ENCODE peak calls at places on chromosomes 11 and 22, in nine cellular contexts. A is uterus; W is CD4-positive, CD25-positive, alpha-beta regulatory T cell; L is iPS DF 6.9; V is left ventricle myocardium inferior; Z is mammary epithelial cell; R is ovary; D is left lung; K is BE2C. J is an unnamed sample. For H3K27me3, the result is how much of the 10 kb centered on the place peaks cover.

GRCh38 chr11:130476200-130476921 is 27.9 kb downstream of the ADAMTS15 start:
- DNase-seq in A (no peak), W (no peak), L (no peak), V (peak), Z (no peak), R (no peak), D (no peak), K (no peak), J (no peak)

GRCh38 chr11:57585301-57585700 is 12.2 kb upstream of the SERPING1 start:
- DNase-seq in A (no peak), W (no peak), L (no peak), V (no peak), Z (no peak), R (no peak), D (no peak), K (no peak), J (no peak)

GRCh38 chr11:76723142-76723541 is 52.6 kb upstream of the LRRC32 start:
- DNase-seq in A (no peak), W (no peak), L (no peak), V (no peak), Z (no peak), R (no peak), D (no peak), K (no peak), J (no peak)

GRCh38 chr11:3052109-3052479 is 5.1 kb downstream of the CARS1 start:
- DNase-seq in A (no peak), W (no peak), L (no peak), V (no peak), Z (no peak), R (no peak), D (no peak), K (peak), J (no peak)

GRCh38 chr11:90204832-90205646 is 17.8 kb downstream of the CHORDC1 start:
- DNase-seq in A (no peak), W (no peak), L (no peak), V (no peak), Z (peak), R (no peak), D (no peak), K (no peak), J (no peak)

GRCh38 chr22:21937821-21938070 is 14.9 kb downstream of the PPM1F start:
- DNase-seq in A (no peak), W (no peak), L (no peak), V (peak), Z (peak), R (no peak), D (no peak), K (no peak), J (no peak)

GRCh38 chr22:19066531-19067271 is 55.5 kb downstream of the DGCR2 start:
- DNase-seq in A (peak), W (no peak), L (no peak), V (no peak), Z (peak), R (no peak), D (no peak), K (no peak), J (no peak)

GRCh38 chr11:128963744-128964340 is 21.2 kb upstream of the TP53AIP1 start:
- DNase-seq in A (no peak), W (no peak), L (no peak), V (no peak), Z (no peak), R (no peak), D (no peak), K (no peak), J (no peak)

GRCh38 chr11:86765146-86765663 is 35.1 kb upstream of the PRSS23 start:
- DNase-seq in A (no peak), W (no peak), L (no peak), V (no peak), Z (no peak), R (no peak), D (no peak), K (no peak), J (no peak)

GRCh38 chr11:132177106-132177505 is 806.7 kb downstream of the NTM start:
- DNase-seq in A (no peak), W (no peak), L (peak), V (no peak), Z (peak), R (no peak), D (no peak), K (no peak), J (no peak)

GRCh38 chr11:122764691-122765090 is 73.6 kb upstream of the CRTAM start:
- DNase-seq in A (no peak), W (no peak), L (no peak), V (no peak), Z (no peak), R (no peak), D (no peak), K (no peak), J (no peak)

GRCh38 chr11:43736502-43737193 is 56.1 kb downstream of the HSD17B12 start:
- DNase-seq in A (no peak), W (no peak), L (no peak), V (no peak), Z (peak), R (no peak), D (no peak), K (no peak), J (no peak)

GRCh38 chr11:12599408-12600143 is 74.6 kb upstream of the TEAD1 start:
- DNase-seq in A (no peak), W (no peak), L (peak), V (peak), Z (no peak), R (peak), D (peak), K (peak), J (peak)

GRCh38 chr22:36546932-36547331 is 18.0 kb upstream of the EIF3D start:
- DNase-seq in A (no peak), W (no peak), L (no peak), V (no peak), Z (peak), R (no peak), D (no peak), K (no peak), J (no peak)

GRCh38 chr11:117232911-117233409 is 489 bp downstream of the RNF214 start:
- DNase-seq in A (peak), W (no peak), L (no peak), V (no peak), Z (no peak), R (peak), D (no peak), K (peak), J (no peak)

GRCh38 chr11:84626256-84626655 is 1000.9 kb downstream of the DLG2 start:
- DNase-seq in A (no peak), W (no peak), L (no peak), V (no peak), Z (no peak), R (no peak), D (no peak), K (no peak), J (no peak)

GRCh38 chr22:50691521-50691920 is 18.9 kb downstream of the SHANK3 start:
- DNase-seq in A (no peak), W (no peak), L (no peak), V (no peak), Z (peak), R (no peak), D (no peak), K (peak), J (no peak)

GRCh38 chr11:363948-364761 is 5.1 kb upstream of the B4GALNT4 start:
- DNase-seq in A (no peak), W (peak), L (no peak), V (no peak), Z (peak), R (no peak), D (no peak), K (peak), J (peak)

GRCh38 chr11:102469196-102469821 is 16.7 kb upstream of the TMEM123 start:
- DNase-seq in A (peak), W (no peak), L (no peak), V (no peak), Z (no peak), R (peak), D (no peak), K (no peak), J (no peak)

GRCh38 chr11:23112987-23113886 is 253.0 kb upstream of the CCDC179 start:
- DNase-seq in A (no peak), W (no peak), L (peak), V (no peak), Z (peak), R (no peak), D (no peak), K (peak), J (no peak)

GRCh38 chr22:46293591-46294260 is 2.9 kb upstream of the GTSE1 start:
- DNase-seq in A (no peak), W (no peak), L (no peak), V (peak), Z (no peak), R (no peak), D (peak), K (no peak), J (no peak)

GRCh38 chr11:65981972-65982823 is 19.8 kb downstream of the EIF1AD start:
- DNase-seq in A (no peak), W (no peak), L (no peak), V (no peak), Z (no peak), R (no peak), D (no peak), K (no peak), J (no peak)

GRCh38 chr11:76798656-76799055 is 15.5 kb downstream of the TSKU start:
- DNase-seq in A (no peak), W (no peak), L (no peak), V (no peak), Z (no peak), R (peak), D (no peak), K (no peak), J (no peak)

GRCh38 chr11:77154381-77155081 is 26.5 kb downstream of the MYO7A start:
- DNase-seq in A (no peak), W (no peak), L (no peak), V (peak), Z (no peak), R (no peak), D (no peak), K (no peak), J (no peak)

GRCh38 chr11:125063429-125064043 is 431 bp downstream of the SLC37A2 start:
- DNase-seq in A (no peak), W (no peak), L (no peak), V (no peak), Z (no peak), R (no peak), D (no peak), K (no peak), J (no peak)

GRCh38 chr22:50190182-50190951 is 4.7 kb downstream of the TRABD start:
- DNase-seq in A (peak), W (peak), L (no peak), V (peak), Z (peak), R (peak), D (peak), K (peak), J (peak)

GRCh38 chr11:6612816-6613136 is 760 bp upstream of the TAF10 start:
- DNase-seq in A (no peak), W (no peak), L (no peak), V (no peak), Z (no peak), R (no peak), D (no peak), K (no peak), J (no peak)

GRCh38 chr11:35236667-35237003 is 97.7 kb downstream of the CD44 start:
- DNase-seq in A (no peak), W (no peak), L (no peak), V (no peak), Z (no peak), R (no peak), D (no peak), K (no peak), J (no peak)

GRCh38 chr11:119890466-119890865 is 161.5 kb upstream of the NECTIN1 start:
- DNase-seq in A (no peak), W (no peak), L (no peak), V (no peak), Z (no peak), R (no peak), D (no peak), K (no peak), J (no peak)

GRCh38 chr11:119894916-119895315 is 165.9 kb upstream of the NECTIN1 start:
- DNase-seq in A (no peak), W (no peak), L (no peak), V (no peak), Z (no peak), R (no peak), D (no peak), K (no peak), J (no peak)

GRCh38 chr11:119889728-119890280 is 160.8 kb upstream of the NECTIN1 start:
- DNase-seq in A (no peak), W (no peak), L (no peak), V (no peak), Z (no peak), R (no peak), D (no peak), K (no peak), J (no peak)

GRCh38 chr11:119891392-119891791 is 162.4 kb upstream of the NECTIN1 start:
- DNase-seq in A (no peak), W (no peak), L (no peak), V (peak), Z (no peak), R (no peak), D (no peak), K (peak), J (no peak)

DNA sequence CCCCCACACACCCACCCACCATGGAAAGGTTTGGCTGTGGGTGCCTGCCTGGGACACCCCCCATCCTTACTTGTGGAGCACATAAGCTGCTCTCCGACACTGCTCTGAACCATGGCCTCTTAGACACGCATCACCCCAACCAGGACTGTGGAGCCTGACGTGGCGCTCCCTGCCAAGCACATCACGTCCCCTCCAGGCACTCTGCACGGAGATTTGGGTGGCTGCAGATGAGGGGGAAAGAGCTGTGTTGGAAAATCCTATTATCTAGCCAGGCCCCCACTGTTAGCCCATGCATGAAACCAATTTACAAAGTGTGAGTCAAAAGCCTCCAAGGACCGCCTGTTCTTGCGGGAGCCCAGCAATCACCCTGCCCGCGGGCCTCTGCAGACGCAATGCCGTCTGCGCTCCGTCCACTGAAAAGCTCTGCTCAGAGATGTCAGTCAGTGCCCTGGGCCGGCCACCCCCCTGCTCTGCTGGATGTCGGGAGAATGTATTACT is 163.4 kb upstream of the NECTIN1 start:
- DNase-seq in A (no peak), W (no peak), L (no peak), V (peak), Z (no peak), R (no peak), D (no peak), K (peak), J (no peak)
- H3K27me3 ChIP-seq in A (under half), W (under half), L (under half), V (under half), Z (under half), R (under half), D (under half), K (under half), J (under half)

DNA sequence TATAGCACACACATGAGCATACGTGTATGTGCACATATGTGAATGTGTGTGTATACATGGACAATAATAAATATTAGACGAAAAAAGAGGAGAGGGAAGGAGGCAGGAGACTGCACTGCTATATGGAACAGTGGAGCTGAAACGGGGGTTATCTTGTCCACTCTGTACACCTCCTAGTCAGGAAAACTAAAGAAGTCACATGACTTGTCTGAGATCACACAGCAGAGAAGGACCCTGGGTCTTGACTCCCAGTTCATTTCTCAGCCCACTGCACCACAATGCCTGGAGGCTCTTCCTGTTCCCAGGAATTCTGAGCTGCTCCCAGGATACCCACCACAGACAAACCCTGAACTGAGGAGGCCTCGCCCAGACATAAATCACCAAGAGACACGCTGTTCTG is 349.6 kb downstream of the CTTN start:
- DNase-seq in A (no peak), W (no peak), L (no peak), V (no peak), Z (no peak), R (no peak), D (no peak), K (no peak), J (no peak)
- H3K27me3 ChIP-seq in A (under half), W (under half), L (under half), V (half or more), Z (under half), R (under half), D (under half), K (under half), J (under half)

DNA sequence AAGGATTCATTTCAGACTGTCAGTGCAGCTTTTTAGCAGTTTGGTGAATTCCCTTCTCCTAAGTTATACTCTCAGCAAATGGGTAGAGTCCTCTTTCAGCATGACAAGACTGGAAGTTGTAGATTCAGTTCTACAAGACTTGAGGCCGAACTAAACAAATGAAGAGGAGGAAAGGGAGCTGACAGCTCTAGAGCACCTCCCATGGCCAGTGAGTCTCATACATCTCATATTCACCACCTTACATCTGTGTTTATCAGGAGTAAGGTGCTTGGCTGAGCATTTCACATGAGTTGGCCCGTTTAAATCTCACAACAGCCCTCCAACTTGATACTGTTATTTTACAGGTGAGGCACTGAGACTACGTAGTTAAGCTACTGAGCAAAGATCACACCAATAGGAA is 30.4 kb downstream of the SEZ6L start:
- DNase-seq in A (no peak), W (no peak), L (no peak), V (no peak), Z (no peak), R (no peak), D (no peak), K (no peak), J (no peak)
- H3K27me3 ChIP-seq in A (under half), W (under half), L (under half), V (half or more), Z (under half), R (under half), D (under half), K (under half), J (under half)

GRCh38 chr11:20208622-20209090 is 48.4 kb upstream of the DBX1 start:
- DNase-seq in A (no peak), W (no peak), L (no peak), V (no peak), Z (no peak), R (no peak), D (no peak), K (no peak), J (no peak)
- H3K27me3 ChIP-seq in A (under half), W (under half), L (half or more), V (half or more), Z (under half), R (under half), D (half or more), K (under half), J (half or more)

GRCh38 chr11:9455722-9456121 is 5.1 kb upstream of the ZNF143 start:
- DNase-seq in A (no peak), W (no peak), L (no peak), V (no peak), Z (no peak), R (no peak), D (no peak), K (no peak), J (no peak)
- H3K27me3 ChIP-seq in A (under half), W (under half), L (under half), V (under half), Z (under half), R (under half), D (under half), K (under half), J (under half)

GRCh38 chr11:64031001-64031400 is 4.7 kb upstream of the FLRT1 start:
- DNase-seq in A (no peak), W (no peak), L (no peak), V (no peak), Z (no peak), R (no peak), D (no peak), K (no peak), J (no peak)
- H3K27me3 ChIP-seq in A (under half), W (under half), L (under half), V (under half), Z (under half), R (under half), D (half or more), K (under half), J (under half)

GRCh38 chr11:72587696-72588095 is 86.5 kb downstream of the PDE2A start:
- DNase-seq in A (no peak), W (no peak), L (no peak), V (no peak), Z (no peak), R (no peak), D (no peak), K (no peak), J (no peak)

GRCh38 chr11:72584933-72585597 is 89.2 kb downstream of the PDE2A start:
- DNase-seq in A (no peak), W (no peak), L (no peak), V (no peak), Z (no peak), R (no peak), D (no peak), K (no peak), J (no peak)

GRCh38 chr11:72588656-72589410 is 85.4 kb downstream of the PDE2A start:
- DNase-seq in A (no peak), W (no peak), L (no peak), V (no peak), Z (no peak), R (no peak), D (no peak), K (no peak), J (no peak)

GRCh38 chr11:72585762-72586590 is 88.2 kb downstream of the PDE2A start:
- DNase-seq in A (peak), W (peak), L (no peak), V (peak), Z (peak), R (peak), D (peak), K (peak), J (peak)

DNA sequence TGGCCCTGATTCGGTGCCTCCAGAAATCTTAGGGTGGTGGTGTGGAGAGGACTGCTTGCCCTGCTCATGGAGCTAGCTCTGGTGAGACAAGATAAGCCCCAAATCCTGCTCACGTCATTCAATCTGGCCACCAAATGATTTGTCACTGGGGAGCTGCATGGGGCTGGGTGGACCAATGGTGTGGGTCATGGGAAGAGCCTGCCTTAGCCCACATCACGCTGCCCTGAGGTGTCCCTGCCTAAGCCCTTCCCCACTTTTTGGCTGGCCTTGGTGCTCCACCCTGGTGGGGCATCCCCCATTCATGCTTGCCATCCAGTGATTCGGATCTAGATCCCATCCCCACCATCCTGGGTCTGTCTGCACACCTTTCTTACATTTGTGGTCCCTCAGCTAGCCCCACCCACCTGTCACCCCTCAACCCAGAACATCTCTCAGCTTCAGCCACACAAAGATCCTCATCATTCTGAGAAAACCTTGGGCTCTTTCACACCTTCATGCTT is 87.6 kb downstream of the PDE2A start:
- DNase-seq in A (no peak), W (no peak), L (no peak), V (no peak), Z (no peak), R (no peak), D (no peak), K (no peak), J (no peak)
- H3K27me3 ChIP-seq in A (under half), W (under half), L (under half), V (under half), Z (under half), R (under half), D (half or more), K (under half), J (under half)

GRCh38 chr22:20298110-20298802 is 21.6 kb downstream of the DGCR6L start:
- DNase-seq in A (no peak), W (no peak), L (no peak), V (no peak), Z (peak), R (no peak), D (no peak), K (no peak), J (peak)
- H3K27me3 ChIP-seq in A (under half), W (under half), L (under half), V (under half), Z (under half), R (under half), D (under half), K (under half), J (under half)

J was measured in CD4-positive, alpha-beta T cell.